ENCODE peak calls at places on chromosome 22, in four cellular contexts. F is SK-N-SH, X is HepG2, C is K562. B is an unnamed sample.

GRCh38 chr22:29108137-29108536 is 35.3 kb downstream of the KREMEN1 start:
- DNase-seq in C (no peak), F (no peak), X (no peak), B (peak)

GRCh38 chr22:24875862-24876506 is 70.0 kb downstream of the SGSM1 start:
- DNase-seq in F (no peak), X (no peak), C (peak), B (no peak)

GRCh38 chr22:46959369-46959768 is 196.9 kb downstream of the TBC1D22A start:
- DNase-seq in X (no peak), F (no peak), C (no peak), B (no peak)

GRCh38 chr22:26033071-26033470 is 136.2 kb upstream of the SEZ6L start:
- DNase-seq in C (no peak), F (no peak), X (no peak), B (no peak)

GRCh38 chr22:26322179-26322905 is 106.7 kb upstream of the ASPHD2 start:
- DNase-seq in X (no peak), F (no peak), C (no peak), B (peak)

GRCh38 chr22:46038516-46039430 is 61.8 kb upstream of the WNT7B start:
- DNase-seq in X (no peak), C (no peak), F (no peak), B (no peak)

GRCh38 chr22:39308614-39309363 is 10.6 kb downstream of the RPL3 start:
- DNase-seq in F (no peak), X (no peak), C (peak), B (peak)

GRCh38 chr22:19877626-19878339 is 23.1 kb upstream of the GNB1L start:
- DNase-seq in X (no peak), C (no peak), F (no peak), B (no peak)

GRCh38 chr22:45953178-45953577 is 23.8 kb downstream of the WNT7B start:
- DNase-seq in C (no peak), X (no peak), F (no peak), B (no peak)

GRCh38 chr22:28075260-28075981 is 156.4 kb upstream of the PITPNB start:
- DNase-seq in C (peak), F (no peak), X (peak), B (no peak)

DNA sequence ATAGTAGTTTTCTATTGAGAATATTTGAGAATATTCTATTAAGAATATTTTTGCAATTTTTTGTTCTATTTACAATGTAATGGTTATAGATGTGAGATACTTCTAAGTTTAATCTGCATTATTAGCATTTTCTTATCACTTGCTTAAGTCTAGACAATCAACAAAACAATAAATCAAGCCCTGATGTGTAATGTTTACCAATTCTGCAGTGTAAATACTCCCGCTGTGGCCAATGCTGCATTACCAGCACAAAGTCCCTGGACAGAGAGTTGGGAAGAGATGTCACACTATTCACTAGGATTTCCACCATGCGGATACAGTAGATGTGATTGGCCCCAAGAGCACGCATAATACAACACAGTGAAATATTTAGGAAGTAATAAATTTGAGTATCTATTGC is 47.6 kb upstream of the GCAT start:
- DNase-seq in F (no peak), X (peak), C (no peak), B (no peak)
- TF ChIP-seq ELF1 in F (no peak), X (no peak), C (no peak), B (no peak)

GRCh38 chr22:49616356-49617231 is 211.1 kb downstream of the BRD1 start:
- DNase-seq in C (no peak), X (no peak), F (no peak), B (no peak)

GRCh38 chr22:49613871-49614270 is 213.8 kb downstream of the BRD1 start:
- DNase-seq in C (no peak), F (no peak), X (no peak), B (no peak)

GRCh38 chr22:49613108-49613507 is 214.6 kb downstream of the BRD1 start:
- DNase-seq in F (no peak), X (no peak), C (no peak), B (no peak)

GRCh38 chr22:49617264-49617663 is 210.4 kb downstream of the BRD1 start:
- DNase-seq in C (no peak), X (no peak), F (no peak), B (no peak)

DNA sequence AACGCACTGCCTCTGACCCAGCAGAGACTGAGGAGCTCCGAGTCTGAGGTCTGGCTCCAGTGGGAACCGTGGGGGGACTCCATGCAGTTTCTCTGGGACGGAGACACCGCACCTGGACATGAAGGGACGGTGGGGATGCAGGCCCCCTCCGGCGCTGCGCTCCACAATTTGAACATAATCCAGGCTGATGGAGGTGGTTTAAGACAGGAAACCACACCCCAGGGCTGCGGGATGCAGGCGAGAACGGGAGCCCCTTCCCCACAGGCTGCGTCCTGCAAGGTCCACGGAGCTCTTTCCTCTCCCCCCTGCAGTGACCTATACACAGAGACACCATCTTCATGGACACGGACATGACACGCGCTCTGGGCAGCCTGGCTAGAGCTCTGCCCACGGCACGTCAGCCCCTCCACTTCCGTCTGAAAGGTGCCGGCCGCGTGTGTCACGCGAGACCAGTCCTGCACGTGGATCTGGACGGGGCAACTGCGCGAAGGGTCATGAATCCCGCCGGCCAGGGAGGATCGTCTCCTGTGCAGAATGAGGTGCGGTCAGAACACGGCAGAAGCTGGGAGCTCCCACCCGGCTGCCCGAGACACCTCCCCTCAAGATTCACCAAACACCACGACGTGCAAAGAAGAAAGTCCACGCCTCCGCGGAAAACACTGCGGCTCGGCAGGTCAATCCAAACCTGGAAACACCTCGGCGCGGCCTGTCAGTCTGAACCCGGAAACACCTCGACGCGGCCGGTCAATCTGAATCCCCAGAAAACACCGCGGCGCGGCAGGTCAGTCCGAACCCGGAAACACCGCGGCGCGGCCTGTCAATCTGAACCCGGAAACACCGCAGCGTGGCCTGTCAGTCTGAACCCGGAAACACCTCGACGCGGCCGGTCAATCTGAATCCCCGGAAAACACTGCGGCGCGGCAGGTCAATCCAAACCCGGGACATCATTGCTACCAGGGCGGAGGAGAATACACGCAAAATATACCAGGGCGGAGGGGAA is 212.4 kb downstream of the BRD1 start:
- DNase-seq in X (no peak), F (no peak), C (no peak), B (no peak)
- TF ChIP-seq ELF1 in X (no peak), F (no peak), C (no peak), B (no peak)

GRCh38 chr22:21446128-21446826 is 20.9 kb upstream of the TMEM191C start:
- DNase-seq in F (no peak), X (no peak), C (no peak), B (no peak)
- TF ChIP-seq ELF1 in F (no peak), X (no peak), C (no peak), B (no peak)

GRCh38 chr22:37748659-37749058 is 51.8 kb downstream of the TRIOBP start:
- DNase-seq in X (no peak), C (no peak), F (no peak), B (no peak)

GRCh38 chr22:37751449-37752188 is 54.8 kb downstream of the TRIOBP start:
- DNase-seq in C (no peak), X (no peak), F (no peak), B (no peak)

GRCh38 chr22:37749223-37749622 is 52.4 kb downstream of the TRIOBP start:
- DNase-seq in F (no peak), X (no peak), C (no peak), B (no peak)

GRCh38 chr22:37750596-37751162 is 53.8 kb downstream of the TRIOBP start:
- DNase-seq in F (no peak), C (no peak), X (no peak), B (no peak)

DNA sequence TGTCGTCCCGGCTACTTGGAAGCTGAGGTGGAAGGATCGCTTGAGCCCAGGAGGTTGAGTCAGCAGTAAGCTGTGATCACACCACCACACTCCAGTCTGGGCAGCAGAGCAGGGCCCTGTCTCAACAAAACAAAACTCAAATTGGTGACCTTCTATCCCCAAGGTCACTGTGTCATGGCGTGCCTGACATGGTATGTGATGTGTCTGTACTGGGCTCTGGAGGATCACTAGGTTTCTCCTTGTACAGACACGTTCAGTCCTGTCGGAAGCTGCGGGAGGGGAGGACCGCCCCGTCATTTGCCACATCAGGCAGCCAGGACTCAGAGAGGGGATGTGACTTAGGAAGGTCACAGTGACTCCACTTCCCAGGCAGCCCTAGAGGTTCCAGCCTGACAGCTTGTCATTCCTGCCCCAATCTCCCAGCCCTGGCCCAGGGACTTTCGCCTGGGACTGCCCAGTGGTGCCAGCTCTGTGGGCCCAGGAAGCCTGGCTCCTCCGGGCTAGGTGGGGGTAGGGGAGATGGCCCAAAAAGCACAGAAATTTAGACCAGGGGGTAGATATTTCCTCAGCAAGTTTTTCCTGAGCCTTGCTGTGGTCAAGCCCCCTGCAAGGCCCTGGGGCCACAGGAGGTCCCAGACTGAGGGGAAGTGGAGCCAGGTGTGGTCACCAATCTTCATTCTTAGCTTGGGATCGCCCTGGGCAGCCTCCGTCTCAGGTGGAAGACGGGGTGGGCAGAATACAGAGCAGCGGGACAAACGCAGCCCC is 53.2 kb downstream of the TRIOBP start:
- DNase-seq in X (peak), F (no peak), C (no peak), B (no peak)
- TF ChIP-seq ELF1 in X (no peak), F (no peak), C (no peak), B (no peak)

GRCh38 chr22:49084203-49084602 is 743.5 kb downstream of the BRD1 start:
- DNase-seq in F (no peak), X (no peak), C (peak), B (peak)
- TF ChIP-seq ELF1 in F (no peak), X (no peak), C (no peak), B (no peak)

GRCh38 chr22:23402275-23403151 is 177.6 kb downstream of the IGLL1 start:
- DNase-seq in F (peak), X (peak), C (peak), B (peak)
- TF ChIP-seq ELF1 in F (no peak), X (no peak), C (no peak), B (no peak)

GRCh38 chr22:38246692-38247091 is 26.1 kb downstream of the TMEM184B start:
- DNase-seq in C (no peak), X (no peak), F (no peak), B (no peak)
- TF ChIP-seq ELF1 in C (no peak), X (no peak), F (no peak), B (no peak)

B was measured in HCT116.